ENCODE peak calls at places on chromosomes 2 and 18, in six cellular contexts. A is BE2C, G is heart right ventricle, Q is spleen, S is Peyer's patch, P is body of pancreas. C is an unnamed sample.

GRCh38 chr18:28576941-28577340 is 400.0 kb upstream of the CDH2 start:
- DNase-seq in P (no peak), S (no peak), A (no peak), G (no peak), Q (no peak), C (no peak)

GRCh38 chr18:47968721-47969120 is 38.3 kb upstream of the SMAD2 start:
- DNase-seq in Q (no peak), G (no peak), S (no peak), P (no peak), A (no peak), C (no peak)

GRCh38 chr2:85501244-85501643 is 37.7 kb upstream of the MAT2A start:
- DNase-seq in G (no peak), P (peak; percentile 47), A (peak; percentile 11), Q (no peak), S (no peak), C (no peak)

GRCh38 chr2:53568463-53568862 is 199.1 kb upstream of the CHAC2 start:
- DNase-seq in Q (no peak), P (no peak), S (no peak), G (no peak), A (no peak), C (no peak)

GRCh38 chr2:1658394-1659151 is 85.7 kb downstream of the PXDN start:
- DNase-seq in Q (peak; percentile 69), P (no peak), S (no peak), G (no peak), A (no peak), C (no peak)

GRCh38 chr2:54575379-54575888 is 119.3 kb downstream of the SPTBN1 start:
- DNase-seq in P (peak; percentile 30), S (no peak), A (no peak), G (no peak), Q (no peak), C (no peak)

GRCh38 chr2:231110551-231110950 is 14.3 kb downstream of the HTR2B start:
- DNase-seq in G (no peak), P (no peak), Q (no peak), A (no peak), S (no peak), C (no peak)

GRCh38 chr2:118061135-118061955 is 26.9 kb upstream of the INSIG2 start:
- DNase-seq in A (no peak), S (no peak), P (peak; percentile 40), Q (no peak), G (peak; percentile 7), C (peak; percentile 41)

GRCh38 chr18:13524054-13524453 is 202.3 kb downstream of the FAM210A start:
- DNase-seq in S (no peak), Q (no peak), G (no peak), A (no peak), P (no peak), C (no peak)

GRCh38 chr2:3737128-3737527 is 33.8 kb downstream of the DCDC2C start:
- DNase-seq in S (no peak), Q (no peak), G (no peak), A (no peak), P (no peak), C (no peak)

GRCh38 chr2:85231952-85232351 is 95.8 kb downstream of the TGOLN2 start:
- DNase-seq in P (no peak), A (no peak), S (no peak), Q (no peak), G (no peak), C (no peak)

GRCh38 chr2:584863-585823 is 92.1 kb downstream of the TMEM18 start:
- DNase-seq in G (no peak), S (peak; percentile 58), Q (no peak), A (no peak), P (no peak), C (no peak)

GRCh38 chr18:26656401-26656943 is 108.1 kb upstream of the KCTD1 start:
- DNase-seq in S (no peak), A (no peak), G (no peak), P (no peak), Q (no peak), C (no peak)

GRCh38 chr2:239180526-239181073 is 220.2 kb downstream of the HDAC4 start:
- DNase-seq in G (no peak), S (peak; percentile 34), A (peak; percentile 5), Q (peak; percentile 31), P (no peak), C (no peak)

DNA sequence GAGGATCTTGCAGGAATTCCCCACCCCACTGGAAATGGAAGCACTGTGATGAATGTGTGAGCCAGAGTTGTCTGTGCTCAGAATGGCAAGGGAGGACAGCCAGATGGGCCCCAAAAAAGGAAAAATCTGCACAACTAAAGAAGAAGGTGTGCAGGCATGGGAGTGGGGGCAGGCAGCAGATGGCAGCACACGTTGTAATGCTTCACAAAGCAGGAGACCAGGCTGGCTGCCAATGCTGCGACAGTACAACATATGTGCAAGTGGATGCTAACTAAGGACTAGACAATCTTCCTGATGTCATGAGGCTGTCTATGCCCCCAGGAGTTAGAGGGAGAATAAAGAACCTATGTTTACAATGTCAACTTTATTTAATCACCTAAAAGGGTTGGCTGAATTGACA is 27.2 kb downstream of the ST6GAL2 start:
- DNase-seq in G (no peak), Q (no peak), A (no peak), P (no peak), S (no peak), C (no peak)
- TF ChIP-seq CTCF in G (no peak), Q (no peak), A (no peak), P (no peak), S (no peak), C (no peak)

DNA sequence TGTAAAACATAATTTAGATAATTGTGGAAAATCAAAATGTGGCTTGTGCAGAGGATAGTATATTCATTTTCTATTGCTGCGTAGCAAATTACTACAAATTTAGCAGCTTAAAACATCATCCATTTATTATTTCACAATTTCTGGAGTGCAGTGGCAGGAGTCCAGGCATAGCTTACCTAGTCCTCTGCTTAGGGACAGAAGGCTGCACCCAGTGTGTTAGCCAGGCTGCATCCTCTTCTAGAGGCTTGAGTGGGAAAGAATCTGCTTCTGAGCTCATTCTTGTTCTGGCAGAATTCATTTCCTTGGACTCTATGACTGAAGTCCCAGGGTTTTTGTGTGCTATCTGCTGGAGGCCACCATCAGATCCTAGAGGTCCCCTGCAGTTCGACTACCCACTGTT is 39.7 kb downstream of the MRO start:
- DNase-seq in P (no peak), Q (no peak), G (no peak), A (no peak), S (no peak), C (no peak)
- TF ChIP-seq CTCF in P (no peak), Q (no peak), G (no peak), A (no peak), S (no peak), C (no peak)

DNA sequence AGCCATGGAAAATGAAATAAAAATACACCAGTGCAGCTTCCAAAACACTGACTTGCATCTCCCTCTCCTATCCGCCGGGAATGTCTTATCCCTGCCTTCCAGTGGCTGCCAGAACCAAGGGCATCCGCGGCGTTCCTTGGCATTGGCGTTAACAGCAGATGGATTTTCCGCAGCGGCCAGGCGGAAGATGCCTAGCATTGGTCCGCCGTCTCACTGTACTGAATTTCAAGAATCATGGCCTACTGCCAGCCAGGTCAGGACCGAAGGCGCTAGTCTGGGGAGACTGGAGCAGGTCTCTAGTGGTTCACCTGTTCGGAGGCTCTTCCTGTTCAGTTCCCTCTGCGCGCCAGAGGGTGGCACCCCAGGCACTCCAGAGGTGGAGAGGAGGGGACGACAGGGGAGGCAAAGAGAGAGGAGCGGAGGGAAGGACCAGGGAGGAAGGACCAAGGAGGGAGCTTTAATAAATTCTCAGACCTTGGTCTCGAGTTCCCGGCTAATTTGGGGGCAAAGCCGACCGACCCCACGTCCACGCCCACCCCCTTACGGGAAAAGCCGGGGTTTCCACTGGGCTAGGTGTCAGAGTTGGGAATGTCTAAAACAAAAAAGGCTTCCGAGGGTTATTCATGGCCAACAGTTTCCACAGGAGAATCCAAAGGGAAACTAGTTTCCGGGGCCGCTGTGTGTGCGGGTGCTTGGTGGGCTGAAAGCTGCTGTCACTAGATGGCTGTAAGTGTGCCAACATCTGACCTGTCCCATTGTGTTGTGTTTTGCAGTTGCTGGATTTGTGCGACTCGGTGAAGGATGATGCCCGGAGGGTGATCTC is 3.7 kb upstream of the BCL2L11 start:
- DNase-seq in S (peak; percentile 89), P (peak; percentile 85), Q (peak; percentile 92), G (peak; percentile 73), A (peak; percentile 69), C (peak; percentile 79)
- TF ChIP-seq CTCF in S (peak; percentile 86), P (peak; percentile 97), Q (peak; percentile 70), G (peak; percentile 85), A (peak; percentile 80), C (peak; percentile 53)

DNA sequence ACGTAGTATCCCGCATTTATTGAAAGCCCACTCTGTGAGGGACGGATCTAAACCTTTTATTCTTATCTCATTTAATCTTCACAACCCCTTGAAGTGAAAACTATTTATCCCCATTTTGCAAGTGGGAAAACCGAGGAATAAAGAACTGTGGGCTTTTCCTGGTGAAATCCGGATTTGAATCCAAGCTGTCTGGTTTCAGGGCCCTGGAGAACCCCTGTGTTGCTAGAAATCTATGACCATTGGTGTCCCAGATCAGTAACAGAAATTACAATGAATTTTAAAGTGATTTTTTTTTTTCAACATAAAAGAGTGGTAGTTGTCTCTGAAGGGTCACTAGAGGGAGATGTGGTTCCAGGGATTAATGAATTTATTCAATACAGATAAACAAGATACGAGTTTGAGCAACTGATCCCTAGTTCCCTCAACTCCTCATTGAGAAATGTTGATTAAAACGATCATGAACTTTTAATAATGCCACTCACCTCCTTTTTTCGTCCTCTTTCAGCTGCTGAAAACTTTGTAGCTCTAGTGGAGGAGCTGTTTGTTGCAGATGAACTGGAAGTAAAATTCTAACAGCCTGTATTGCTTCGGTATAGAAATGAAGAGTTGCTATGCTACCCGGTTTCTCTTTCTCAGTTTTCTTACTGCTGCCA is 940 bp downstream of the XRCC5 start:
- DNase-seq in P (no peak), S (no peak), Q (no peak), G (no peak), A (no peak), C (no peak)
- TF ChIP-seq CTCF in P (peak; percentile 40), S (peak; percentile 35), Q (peak; percentile 30), G (peak; percentile 14), A (peak; percentile 53), C (no peak)

GRCh38 chr2:230068658-230069080 is at the start of gene SLC16A14:
- DNase-seq in G (peak; percentile 21), Q (no peak), S (peak; percentile 54), A (peak; percentile 23), P (peak; percentile 39), C (peak; percentile 48)
- TF ChIP-seq CTCF in G (peak; percentile 30), Q (no peak), S (no peak), A (peak; percentile 49), P (peak; percentile 33), C (no peak)

DNA sequence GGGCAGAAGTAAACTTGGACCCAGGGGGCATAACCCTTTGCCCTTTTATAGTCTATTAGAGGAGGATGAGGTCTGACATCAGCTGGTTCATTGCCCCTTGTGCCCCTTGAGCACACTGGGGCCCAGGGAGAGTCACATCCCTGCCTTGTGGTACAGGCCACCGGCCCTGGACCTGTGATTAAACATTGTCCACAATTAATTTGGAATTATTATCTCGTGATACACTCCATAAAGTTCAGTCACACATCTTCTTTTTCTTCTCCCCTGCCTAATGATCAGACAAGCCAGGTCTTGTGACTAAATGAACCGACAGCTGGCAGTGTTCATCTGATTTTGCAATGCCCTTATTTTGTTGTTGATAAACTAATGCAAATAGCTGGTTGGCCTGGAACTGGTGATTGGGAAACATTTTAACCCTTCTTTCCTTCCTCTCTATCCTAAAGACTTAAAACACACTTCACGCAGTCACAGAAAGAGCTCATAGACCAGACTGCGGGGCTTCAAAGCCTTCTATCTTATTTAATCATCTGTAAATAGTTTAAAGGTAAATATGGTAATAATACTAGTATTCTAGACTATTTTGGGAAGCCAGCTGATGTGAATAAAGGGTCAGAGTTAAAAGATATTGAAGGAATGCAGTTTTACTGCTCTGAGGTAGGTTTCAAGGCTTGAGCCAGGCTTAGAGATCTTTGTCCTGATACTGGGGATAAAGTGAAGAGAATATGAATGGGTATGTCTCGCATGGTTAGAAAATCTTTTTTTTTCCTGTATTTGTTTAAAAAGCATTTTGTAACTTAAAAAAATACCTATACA is 13.4 kb downstream of the IL1R1 start:
- DNase-seq in S (no peak), G (no peak), P (peak; percentile 76), A (no peak), Q (no peak), C (no peak)
- TF ChIP-seq CTCF in S (no peak), G (no peak), P (no peak), A (no peak), Q (no peak), C (no peak)

C was measured in GM20000.